ENCODE peak calls at places on chromosomes 7 and 10, in seven cellular contexts. One of them, this sample, is unnamed.

GRCh38 chr7:107277331-107277730 is 108.5 kb downstream of the HBP1 start:
- DNase-seq in gastrocnemius medialis: peak; percentile 35
- DNase-seq in NAMALWA: no peak
- DNase-seq in psoas muscle: no peak
- DNase-seq in adipocyte: peak; percentile 11
- DNase-seq in stimulated activated CD8-positive, alpha-beta memory T cell treated with anti-CD3 and anti-CD28 coated beads, Interleukin-15, amount 100 ng/mL, for 24 hours: no peak
- DNase-seq in ACHN: no peak
- DNase-seq in this sample: no peak

GRCh38 chr7:16167531-16167930 is 253.8 kb downstream of the CRPPA start:
- DNase-seq in gastrocnemius medialis: no peak
- DNase-seq in NAMALWA: no peak
- DNase-seq in psoas muscle: no peak
- DNase-seq in adipocyte: no peak
- DNase-seq in stimulated activated CD8-positive, alpha-beta memory T cell treated with anti-CD3 and anti-CD28 coated beads, Interleukin-15, amount 100 ng/mL, for 24 hours: no peak
- DNase-seq in ACHN: no peak
- DNase-seq in this sample: no peak

GRCh38 chr7:94643771-94644545 is 12.0 kb downstream of the SGCE start:
- DNase-seq in gastrocnemius medialis: no peak
- DNase-seq in NAMALWA: no peak
- DNase-seq in psoas muscle: no peak
- DNase-seq in adipocyte: peak; percentile 14
- DNase-seq in stimulated activated CD8-positive, alpha-beta memory T cell treated with anti-CD3 and anti-CD28 coated beads, Interleukin-15, amount 100 ng/mL, for 24 hours: no peak
- DNase-seq in ACHN: no peak
- DNase-seq in this sample: no peak

GRCh38 chr7:98178321-98178720 is 32.9 kb upstream of the BHLHA15 start:
- DNase-seq in gastrocnemius medialis: peak; percentile 95
- DNase-seq in NAMALWA: no peak
- DNase-seq in psoas muscle: peak; percentile 57
- DNase-seq in adipocyte: no peak
- DNase-seq in stimulated activated CD8-positive, alpha-beta memory T cell treated with anti-CD3 and anti-CD28 coated beads, Interleukin-15, amount 100 ng/mL, for 24 hours: no peak
- DNase-seq in ACHN: no peak
- DNase-seq in this sample: peak; percentile 83

GRCh38 chr10:43698156-43698555 is 49.5 kb upstream of the ZNF32 start:
- DNase-seq in gastrocnemius medialis: no peak
- DNase-seq in NAMALWA: no peak
- DNase-seq in psoas muscle: no peak
- DNase-seq in adipocyte: no peak
- DNase-seq in stimulated activated CD8-positive, alpha-beta memory T cell treated with anti-CD3 and anti-CD28 coated beads, Interleukin-15, amount 100 ng/mL, for 24 hours: no peak
- DNase-seq in ACHN: no peak
- DNase-seq in this sample: no peak

GRCh38 chr10:113053881-113054280 is 103.8 kb downstream of the TCF7L2 start:
- DNase-seq in gastrocnemius medialis: no peak
- DNase-seq in NAMALWA: no peak
- DNase-seq in psoas muscle: no peak
- DNase-seq in adipocyte: no peak
- DNase-seq in stimulated activated CD8-positive, alpha-beta memory T cell treated with anti-CD3 and anti-CD28 coated beads, Interleukin-15, amount 100 ng/mL, for 24 hours: no peak
- DNase-seq in ACHN: no peak
- DNase-seq in this sample: no peak

GRCh38 chr7:22860337-22860736 is 37.7 kb upstream of the TOMM7 start:
- DNase-seq in gastrocnemius medialis: no peak
- DNase-seq in NAMALWA: no peak
- DNase-seq in psoas muscle: no peak
- DNase-seq in adipocyte: no peak
- DNase-seq in stimulated activated CD8-positive, alpha-beta memory T cell treated with anti-CD3 and anti-CD28 coated beads, Interleukin-15, amount 100 ng/mL, for 24 hours: no peak
- DNase-seq in ACHN: no peak
- DNase-seq in this sample: no peak

GRCh38 chr7:54788664-54789063 is 29.7 kb upstream of the SEC61G start:
- DNase-seq in gastrocnemius medialis: peak; percentile 51
- DNase-seq in NAMALWA: peak; percentile 73
- DNase-seq in psoas muscle: peak; percentile 25
- DNase-seq in adipocyte: peak; percentile 87
- DNase-seq in stimulated activated CD8-positive, alpha-beta memory T cell treated with anti-CD3 and anti-CD28 coated beads, Interleukin-15, amount 100 ng/mL, for 24 hours: no peak
- DNase-seq in ACHN: peak; percentile 92
- DNase-seq in this sample: no peak

GRCh38 chr7:143096146-143096545 is 35.7 kb upstream of the PIP start:
- DNase-seq in gastrocnemius medialis: no peak
- DNase-seq in NAMALWA: no peak
- DNase-seq in psoas muscle: no peak
- DNase-seq in adipocyte: no peak
- DNase-seq in stimulated activated CD8-positive, alpha-beta memory T cell treated with anti-CD3 and anti-CD28 coated beads, Interleukin-15, amount 100 ng/mL, for 24 hours: no peak
- DNase-seq in ACHN: no peak
- DNase-seq in this sample: no peak

GRCh38 chr10:70596860-70597809 is 5.4 kb downstream of the PRF1 start:
- DNase-seq in gastrocnemius medialis: no peak
- DNase-seq in NAMALWA: no peak
- DNase-seq in psoas muscle: no peak
- DNase-seq in adipocyte: no peak
- DNase-seq in stimulated activated CD8-positive, alpha-beta memory T cell treated with anti-CD3 and anti-CD28 coated beads, Interleukin-15, amount 100 ng/mL, for 24 hours: no peak
- DNase-seq in ACHN: no peak
- DNase-seq in this sample: no peak

GRCh38 chr10:119919271-119919670 is 26.7 kb downstream of the SEC23IP start:
- DNase-seq in gastrocnemius medialis: no peak
- DNase-seq in NAMALWA: no peak
- DNase-seq in psoas muscle: no peak
- DNase-seq in adipocyte: peak; percentile 53
- DNase-seq in stimulated activated CD8-positive, alpha-beta memory T cell treated with anti-CD3 and anti-CD28 coated beads, Interleukin-15, amount 100 ng/mL, for 24 hours: no peak
- DNase-seq in ACHN: no peak
- DNase-seq in this sample: no peak

GRCh38 chr10:48444266-48444665 is 137.8 kb downstream of the MAPK8 start:
- DNase-seq in gastrocnemius medialis: no peak
- DNase-seq in NAMALWA: peak; percentile 16
- DNase-seq in psoas muscle: no peak
- DNase-seq in adipocyte: no peak
- DNase-seq in stimulated activated CD8-positive, alpha-beta memory T cell treated with anti-CD3 and anti-CD28 coated beads, Interleukin-15, amount 100 ng/mL, for 24 hours: no peak
- DNase-seq in ACHN: peak; percentile 35
- DNase-seq in this sample: no peak

GRCh38 chr10:121088524-121088923 is 237.4 kb downstream of the WDR11 start:
- DNase-seq in gastrocnemius medialis: no peak
- DNase-seq in NAMALWA: peak; percentile 4
- DNase-seq in psoas muscle: no peak
- DNase-seq in adipocyte: no peak
- DNase-seq in stimulated activated CD8-positive, alpha-beta memory T cell treated with anti-CD3 and anti-CD28 coated beads, Interleukin-15, amount 100 ng/mL, for 24 hours: no peak
- DNase-seq in ACHN: no peak
- DNase-seq in this sample: no peak

GRCh38 chr7:105118612-105119600 is 104.9 kb downstream of the KMT2E start:
- DNase-seq in gastrocnemius medialis: no peak
- DNase-seq in NAMALWA: peak; percentile 39
- DNase-seq in psoas muscle: no peak
- DNase-seq in adipocyte: no peak
- DNase-seq in stimulated activated CD8-positive, alpha-beta memory T cell treated with anti-CD3 and anti-CD28 coated beads, Interleukin-15, amount 100 ng/mL, for 24 hours: no peak
- DNase-seq in ACHN: no peak
- DNase-seq in this sample: no peak

GRCh38 chr10:132960651-132961419 is 18.5 kb upstream of the CFAP46 start:
- DNase-seq in gastrocnemius medialis: no peak
- DNase-seq in NAMALWA: no peak
- DNase-seq in psoas muscle: no peak
- DNase-seq in adipocyte: no peak
- DNase-seq in stimulated activated CD8-positive, alpha-beta memory T cell treated with anti-CD3 and anti-CD28 coated beads, Interleukin-15, amount 100 ng/mL, for 24 hours: no peak
- DNase-seq in ACHN: no peak
- DNase-seq in this sample: no peak

GRCh38 chr10:59524373-59524772 is 162.0 kb upstream of the FAM13C start:
- DNase-seq in gastrocnemius medialis: no peak
- DNase-seq in NAMALWA: no peak
- DNase-seq in psoas muscle: no peak
- DNase-seq in adipocyte: no peak
- DNase-seq in stimulated activated CD8-positive, alpha-beta memory T cell treated with anti-CD3 and anti-CD28 coated beads, Interleukin-15, amount 100 ng/mL, for 24 hours: no peak
- DNase-seq in ACHN: no peak
- DNase-seq in this sample: no peak

GRCh38 chr7:135168001-135168400 is 2.5 kb downstream of the CYREN start:
- DNase-seq in gastrocnemius medialis: peak; percentile 70
- DNase-seq in NAMALWA: no peak
- DNase-seq in psoas muscle: peak; percentile 65
- DNase-seq in adipocyte: no peak
- DNase-seq in stimulated activated CD8-positive, alpha-beta memory T cell treated with anti-CD3 and anti-CD28 coated beads, Interleukin-15, amount 100 ng/mL, for 24 hours: no peak
- DNase-seq in ACHN: no peak
- DNase-seq in this sample: no peak

GRCh38 chr7:30225863-30226361 is 58.5 kb upstream of the ZNRF2 start:
- DNase-seq in gastrocnemius medialis: peak; percentile 91
- DNase-seq in NAMALWA: peak; percentile 76
- DNase-seq in psoas muscle: peak; percentile 67
- DNase-seq in adipocyte: peak; percentile 7
- DNase-seq in stimulated activated CD8-positive, alpha-beta memory T cell treated with anti-CD3 and anti-CD28 coated beads, Interleukin-15, amount 100 ng/mL, for 24 hours: no peak
- DNase-seq in ACHN: peak; percentile 73
- DNase-seq in this sample: peak; percentile 76

GRCh38 chr10:126391162-126391880 is 3.0 kb upstream of the ADAM12 start:
- DNase-seq in gastrocnemius medialis: no peak
- DNase-seq in NAMALWA: no peak
- DNase-seq in psoas muscle: no peak
- DNase-seq in adipocyte: no peak
- DNase-seq in stimulated activated CD8-positive, alpha-beta memory T cell treated with anti-CD3 and anti-CD28 coated beads, Interleukin-15, amount 100 ng/mL, for 24 hours: no peak
- DNase-seq in ACHN: no peak
- DNase-seq in this sample: no peak

GRCh38 chr7:16711730-16712129 is 41.8 kb upstream of the TSPAN13 start:
- DNase-seq in gastrocnemius medialis: no peak
- DNase-seq in NAMALWA: no peak
- DNase-seq in psoas muscle: no peak
- DNase-seq in adipocyte: no peak
- DNase-seq in stimulated activated CD8-positive, alpha-beta memory T cell treated with anti-CD3 and anti-CD28 coated beads, Interleukin-15, amount 100 ng/mL, for 24 hours: no peak
- DNase-seq in ACHN: peak; percentile 31
- DNase-seq in this sample: no peak

GRCh38 chr10:51090190-51090589 is 15.9 kb downstream of the PRKG1 start:
- DNase-seq in gastrocnemius medialis: peak; percentile 54
- DNase-seq in NAMALWA: no peak
- DNase-seq in psoas muscle: no peak
- DNase-seq in adipocyte: peak; percentile 33
- DNase-seq in stimulated activated CD8-positive, alpha-beta memory T cell treated with anti-CD3 and anti-CD28 coated beads, Interleukin-15, amount 100 ng/mL, for 24 hours: no peak
- DNase-seq in ACHN: no peak
- DNase-seq in this sample: no peak

GRCh38 chr10:66555061-66555460 is 370.8 kb upstream of the LRRTM3 start:
- DNase-seq in gastrocnemius medialis: no peak
- DNase-seq in NAMALWA: no peak
- DNase-seq in psoas muscle: no peak
- DNase-seq in adipocyte: peak; percentile 85
- DNase-seq in stimulated activated CD8-positive, alpha-beta memory T cell treated with anti-CD3 and anti-CD28 coated beads, Interleukin-15, amount 100 ng/mL, for 24 hours: no peak
- DNase-seq in ACHN: no peak
- DNase-seq in this sample: no peak

GRCh38 chr10:122019414-122019975 is 30.5 kb downstream of the TACC2 start:
- DNase-seq in gastrocnemius medialis: peak; percentile 73
- DNase-seq in NAMALWA: no peak
- DNase-seq in psoas muscle: no peak
- DNase-seq in adipocyte: no peak
- DNase-seq in stimulated activated CD8-positive, alpha-beta memory T cell treated with anti-CD3 and anti-CD28 coated beads, Interleukin-15, amount 100 ng/mL, for 24 hours: no peak
- DNase-seq in ACHN: peak; percentile 22
- DNase-seq in this sample: no peak

GRCh38 chr7:127017196-127017595 is 235.5 kb downstream of the GRM8 start:
- DNase-seq in gastrocnemius medialis: no peak
- DNase-seq in NAMALWA: no peak
- DNase-seq in psoas muscle: no peak
- DNase-seq in adipocyte: no peak
- DNase-seq in stimulated activated CD8-positive, alpha-beta memory T cell treated with anti-CD3 and anti-CD28 coated beads, Interleukin-15, amount 100 ng/mL, for 24 hours: no peak
- DNase-seq in ACHN: no peak
- DNase-seq in this sample: no peak

GRCh38 chr7:152615052-152615741 is 60.7 kb downstream of the XRCC2 start:
- DNase-seq in gastrocnemius medialis: no peak
- DNase-seq in NAMALWA: no peak
- DNase-seq in psoas muscle: no peak
- DNase-seq in adipocyte: peak; percentile 19
- DNase-seq in stimulated activated CD8-positive, alpha-beta memory T cell treated with anti-CD3 and anti-CD28 coated beads, Interleukin-15, amount 100 ng/mL, for 24 hours: no peak
- DNase-seq in ACHN: no peak
- DNase-seq in this sample: no peak

GRCh38 chr10:62545667-62546066 is 171.5 kb downstream of the ZNF365 start:
- DNase-seq in gastrocnemius medialis: peak; percentile 41
- DNase-seq in NAMALWA: no peak
- DNase-seq in psoas muscle: peak; percentile 15
- DNase-seq in adipocyte: peak; percentile 50
- DNase-seq in stimulated activated CD8-positive, alpha-beta memory T cell treated with anti-CD3 and anti-CD28 coated beads, Interleukin-15, amount 100 ng/mL, for 24 hours: no peak
- DNase-seq in ACHN: no peak
- DNase-seq in this sample: no peak

GRCh38 chr7:12674861-12675260 is 12.6 kb upstream of the ARL4A start:
- DNase-seq in gastrocnemius medialis: no peak
- DNase-seq in NAMALWA: peak; percentile 78
- DNase-seq in psoas muscle: no peak
- DNase-seq in adipocyte: peak; percentile 60
- DNase-seq in stimulated activated CD8-positive, alpha-beta memory T cell treated with anti-CD3 and anti-CD28 coated beads, Interleukin-15, amount 100 ng/mL, for 24 hours: no peak
- DNase-seq in ACHN: peak; percentile 61
- DNase-seq in this sample: no peak

GRCh38 chr10:115355162-115355760 is 262.1 kb downstream of the ATRNL1 start:
- DNase-seq in gastrocnemius medialis: no peak
- DNase-seq in NAMALWA: peak; percentile 73
- DNase-seq in psoas muscle: no peak
- DNase-seq in adipocyte: peak; percentile 76
- DNase-seq in stimulated activated CD8-positive, alpha-beta memory T cell treated with anti-CD3 and anti-CD28 coated beads, Interleukin-15, amount 100 ng/mL, for 24 hours: no peak
- DNase-seq in ACHN: peak; percentile 84
- DNase-seq in this sample: no peak

GRCh38 chr7:101998029-101998903 is 180.8 kb downstream of the CUX1 start:
- DNase-seq in gastrocnemius medialis: no peak
- DNase-seq in NAMALWA: no peak
- DNase-seq in psoas muscle: no peak
- DNase-seq in adipocyte: no peak
- DNase-seq in stimulated activated CD8-positive, alpha-beta memory T cell treated with anti-CD3 and anti-CD28 coated beads, Interleukin-15, amount 100 ng/mL, for 24 hours: no peak
- DNase-seq in ACHN: no peak
- DNase-seq in this sample: no peak

GRCh38 chr10:84329094-84329611 is 764 bp downstream of the CCSER2 start:
- DNase-seq in gastrocnemius medialis: no peak
- DNase-seq in NAMALWA: peak; percentile 83
- DNase-seq in psoas muscle: no peak
- DNase-seq in adipocyte: peak; percentile 71
- DNase-seq in stimulated activated CD8-positive, alpha-beta memory T cell treated with anti-CD3 and anti-CD28 coated beads, Interleukin-15, amount 100 ng/mL, for 24 hours: peak; percentile 40
- DNase-seq in ACHN: peak; percentile 63
- DNase-seq in this sample: no peak

GRCh38 chr7:34928052-34928451 is 109.2 kb downstream of the DPY19L1 start:
- DNase-seq in gastrocnemius medialis: no peak
- DNase-seq in NAMALWA: peak; percentile 62
- DNase-seq in psoas muscle: peak; percentile 16
- DNase-seq in adipocyte: peak; percentile 3
- DNase-seq in stimulated activated CD8-positive, alpha-beta memory T cell treated with anti-CD3 and anti-CD28 coated beads, Interleukin-15, amount 100 ng/mL, for 24 hours: peak; percentile 13
- DNase-seq in ACHN: peak; percentile 64
- DNase-seq in this sample: peak; percentile 44

GRCh38 chr7:98869374-98870070 is at the start of gene TMEM130:
- DNase-seq in gastrocnemius medialis: no peak
- DNase-seq in NAMALWA: no peak
- DNase-seq in psoas muscle: no peak
- DNase-seq in adipocyte: peak; percentile 63
- DNase-seq in stimulated activated CD8-positive, alpha-beta memory T cell treated with anti-CD3 and anti-CD28 coated beads, Interleukin-15, amount 100 ng/mL, for 24 hours: no peak
- DNase-seq in ACHN: peak; percentile 36
- DNase-seq in this sample: no peak

GRCh38 chr10:131978851-131979250 is 2.9 kb downstream of the BNIP3 start:
- DNase-seq in gastrocnemius medialis: no peak
- DNase-seq in NAMALWA: no peak
- DNase-seq in psoas muscle: no peak
- DNase-seq in adipocyte: no peak
- DNase-seq in stimulated activated CD8-positive, alpha-beta memory T cell treated with anti-CD3 and anti-CD28 coated beads, Interleukin-15, amount 100 ng/mL, for 24 hours: no peak
- DNase-seq in ACHN: no peak
- DNase-seq in this sample: no peak

GRCh38 chr10:12389154-12389734 is 39.9 kb downstream of the CAMK1D start:
- DNase-seq in gastrocnemius medialis: no peak
- DNase-seq in NAMALWA: peak; percentile 33
- DNase-seq in psoas muscle: no peak
- DNase-seq in adipocyte: no peak
- DNase-seq in stimulated activated CD8-positive, alpha-beta memory T cell treated with anti-CD3 and anti-CD28 coated beads, Interleukin-15, amount 100 ng/mL, for 24 hours: no peak
- DNase-seq in ACHN: no peak
- DNase-seq in this sample: no peak

GRCh38 chr10:87622290-87623004 is 37.2 kb upstream of the PAPSS2 start:
- DNase-seq in gastrocnemius medialis: no peak
- DNase-seq in NAMALWA: no peak
- DNase-seq in psoas muscle: no peak
- DNase-seq in adipocyte: no peak
- DNase-seq in stimulated activated CD8-positive, alpha-beta memory T cell treated with anti-CD3 and anti-CD28 coated beads, Interleukin-15, amount 100 ng/mL, for 24 hours: no peak
- DNase-seq in ACHN: no peak
- DNase-seq in this sample: no peak

GRCh38 chr7:36014961-36015360 is 138.1 kb upstream of the EEPD1 start:
- DNase-seq in gastrocnemius medialis: no peak
- DNase-seq in NAMALWA: no peak
- DNase-seq in psoas muscle: no peak
- DNase-seq in adipocyte: no peak
- DNase-seq in stimulated activated CD8-positive, alpha-beta memory T cell treated with anti-CD3 and anti-CD28 coated beads, Interleukin-15, amount 100 ng/mL, for 24 hours: no peak
- DNase-seq in ACHN: no peak
- DNase-seq in this sample: no peak

GRCh38 chr7:13641699-13642098 is 347.8 kb downstream of the ETV1 start:
- DNase-seq in gastrocnemius medialis: no peak
- DNase-seq in NAMALWA: peak; percentile 9
- DNase-seq in psoas muscle: no peak
- DNase-seq in adipocyte: peak; percentile 62
- DNase-seq in stimulated activated CD8-positive, alpha-beta memory T cell treated with anti-CD3 and anti-CD28 coated beads, Interleukin-15, amount 100 ng/mL, for 24 hours: no peak
- DNase-seq in ACHN: no peak
- DNase-seq in this sample: no peak

GRCh38 chr10:102764340-102765257 is 20.9 kb downstream of the WBP1L start:
- DNase-seq in gastrocnemius medialis: no peak
- DNase-seq in NAMALWA: no peak
- DNase-seq in psoas muscle: no peak
- DNase-seq in adipocyte: peak; percentile 74
- DNase-seq in stimulated activated CD8-positive, alpha-beta memory T cell treated with anti-CD3 and anti-CD28 coated beads, Interleukin-15, amount 100 ng/mL, for 24 hours: no peak
- DNase-seq in ACHN: no peak
- DNase-seq in this sample: no peak

This sample was measured in Right ventricle myocardium superior.